ENCODE peak calls at places on chromosomes 2 and 18, in four cellular contexts. R is upper lobe of right lung, D is endothelial cell of umbilical vein, E is GM23338. K is an unnamed sample. For H3K36me3, the result is how much of the 10 kb centered on the place peaks cover.

GRCh38 chr2:191538334-191538910 is 139.5 kb upstream of the NABP1 start:
- DNase-seq in E (no peak), D (no peak), R (no peak), K (no peak)

GRCh38 chr2:150732064-150732463 is 244.6 kb upstream of the RND3 start:
- DNase-seq in E (no peak), D (peak), R (no peak), K (no peak)

GRCh38 chr2:19649785-19650380 is 251.9 kb downstream of the TTC32 start:
- DNase-seq in R (no peak), E (no peak), D (peak), K (peak)

GRCh38 chr2:110677080-110677479 is 783 bp downstream of the BUB1 start:
- DNase-seq in D (peak), E (no peak), R (no peak), K (no peak)

GRCh38 chr2:96763511-96764252 is 3.0 kb downstream of the CNNM4 start:
- DNase-seq in D (peak), R (no peak), E (peak), K (no peak)

GRCh38 chr18:47246027-47246971 is 5.2 kb downstream of the SKOR2 start:
- DNase-seq in R (no peak), E (peak), D (no peak), K (no peak)

GRCh38 chr2:12824771-12825363 is 108.1 kb downstream of the TRIB2 start:
- DNase-seq in E (no peak), R (no peak), D (no peak), K (peak)

GRCh38 chr2:20190862-20191713 is 33.8 kb downstream of the SDC1 start:
- DNase-seq in D (peak), E (peak), R (no peak), K (no peak)

GRCh38 chr2:211568439-211568838 is 970.2 kb downstream of the ERBB4 start:
- DNase-seq in R (no peak), D (no peak), E (no peak), K (no peak)

GRCh38 chr2:36071698-36072097 is 283.9 kb upstream of the CRIM1 start:
- DNase-seq in D (no peak), E (no peak), R (no peak), K (no peak)

GRCh38 chr2:36069083-36069482 is 286.5 kb upstream of the CRIM1 start:
- DNase-seq in E (no peak), D (no peak), R (no peak), K (no peak)

GRCh38 chr2:36079793-36080192 is 275.8 kb upstream of the CRIM1 start:
- DNase-seq in D (no peak), R (no peak), E (no peak), K (no peak)

DNA sequence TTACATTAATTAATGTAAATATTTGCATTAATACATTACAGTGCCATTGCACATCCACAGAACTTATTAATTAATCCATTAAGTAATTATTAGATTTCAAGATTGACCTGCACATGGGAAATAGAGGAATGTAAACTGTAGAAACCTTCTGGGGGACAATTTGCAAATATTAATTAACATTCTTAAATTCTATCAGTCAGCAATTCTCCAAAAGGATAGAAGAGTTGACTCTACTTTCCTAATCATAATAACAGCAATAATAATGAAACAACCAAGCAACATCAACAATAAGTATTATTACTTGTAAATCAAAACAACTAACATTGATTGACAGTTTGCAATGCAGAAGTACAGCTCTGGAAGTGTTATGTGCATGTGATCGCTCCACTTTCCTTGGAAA is 281.6 kb upstream of the CRIM1 start:
- DNase-seq in R (no peak), D (no peak), E (no peak), K (no peak)
- H3K36me3 ChIP-seq in R (under half), D (under half), E (under half), K (under half)

GRCh38 chr2:130183500-130184373 is 1.7 kb downstream of the MZT2B start:
- DNase-seq in E (no peak), D (peak), R (no peak), K (peak)
- H3K4me3 ChIP-seq in E (peak), D (no peak), R (no peak), K (peak)

DNA sequence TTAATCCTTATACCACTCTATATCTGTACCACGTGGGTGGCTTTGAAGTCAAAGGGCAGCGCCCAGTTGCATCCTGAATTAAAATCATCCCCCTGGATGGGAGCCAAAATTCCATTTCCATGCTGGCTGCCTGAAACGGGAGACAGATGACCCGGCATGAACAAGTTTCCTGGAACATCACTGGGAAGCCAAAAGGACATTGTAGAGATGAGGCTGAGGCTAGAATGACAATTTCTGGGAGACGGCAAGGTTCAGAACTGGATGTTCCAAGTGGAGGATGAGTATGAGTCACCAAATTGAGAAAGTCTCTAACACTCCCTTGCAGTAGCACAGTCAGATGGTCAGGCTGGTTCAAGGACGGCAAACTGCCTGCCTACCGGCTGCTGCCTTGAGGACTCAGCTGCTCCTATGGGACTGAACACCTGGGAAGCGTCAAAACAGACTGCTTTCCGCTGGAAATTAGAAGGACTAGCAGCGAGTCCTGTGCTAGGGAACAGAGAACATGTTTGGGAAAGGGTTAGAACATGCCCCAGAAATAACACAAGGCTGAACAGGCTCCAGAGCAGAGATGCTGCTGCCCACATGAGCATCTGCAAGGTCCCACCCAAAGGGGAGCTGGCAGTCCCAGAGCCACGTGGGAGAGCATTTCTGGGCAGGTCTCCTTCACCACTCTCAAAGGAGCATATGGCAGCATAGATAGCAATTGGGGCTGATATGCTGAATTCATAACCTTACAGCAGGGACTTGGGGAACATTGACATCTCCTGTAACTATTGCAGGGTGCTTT is 32.0 kb downstream of the YPEL5 start:
- DNase-seq in R (no peak), D (peak), E (no peak), K (peak)
- H3K27ac ChIP-seq in R (peak), D (no peak), E (no peak), K (peak)

DNA sequence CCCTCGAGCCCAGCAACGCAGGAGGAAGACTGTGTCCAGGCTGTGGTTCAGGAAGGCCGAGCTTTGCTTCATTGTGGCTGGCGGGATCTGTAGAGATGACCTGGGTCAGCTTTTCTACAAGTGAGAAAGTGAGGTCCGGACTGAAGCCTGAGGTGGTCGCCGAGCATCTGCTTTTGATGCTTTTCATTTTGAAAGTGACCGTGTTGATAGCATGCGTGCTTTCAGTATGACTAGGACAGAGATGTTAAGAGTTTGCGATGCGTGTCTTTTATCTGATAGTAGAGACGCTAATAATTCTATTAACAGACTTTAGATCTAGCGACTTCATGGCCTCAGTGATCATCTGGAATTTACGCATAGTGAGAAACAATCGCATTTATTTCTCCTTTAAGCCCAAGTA is 28.1 kb downstream of the CTDP1 start:
- DNase-seq in D (no peak), E (no peak), R (no peak), K (no peak)
- H3K36me3 ChIP-seq in D (under half), E (under half), R (half or more), K (under half)

GRCh38 chr2:101053117-101053516 is 51.0 kb downstream of the RPL31 start:
- DNase-seq in E (no peak), D (no peak), R (no peak), K (no peak)

GRCh38 chr2:101052147-101052546 is 50.1 kb downstream of the RPL31 start:
- DNase-seq in E (no peak), D (no peak), R (no peak), K (no peak)

DNA sequence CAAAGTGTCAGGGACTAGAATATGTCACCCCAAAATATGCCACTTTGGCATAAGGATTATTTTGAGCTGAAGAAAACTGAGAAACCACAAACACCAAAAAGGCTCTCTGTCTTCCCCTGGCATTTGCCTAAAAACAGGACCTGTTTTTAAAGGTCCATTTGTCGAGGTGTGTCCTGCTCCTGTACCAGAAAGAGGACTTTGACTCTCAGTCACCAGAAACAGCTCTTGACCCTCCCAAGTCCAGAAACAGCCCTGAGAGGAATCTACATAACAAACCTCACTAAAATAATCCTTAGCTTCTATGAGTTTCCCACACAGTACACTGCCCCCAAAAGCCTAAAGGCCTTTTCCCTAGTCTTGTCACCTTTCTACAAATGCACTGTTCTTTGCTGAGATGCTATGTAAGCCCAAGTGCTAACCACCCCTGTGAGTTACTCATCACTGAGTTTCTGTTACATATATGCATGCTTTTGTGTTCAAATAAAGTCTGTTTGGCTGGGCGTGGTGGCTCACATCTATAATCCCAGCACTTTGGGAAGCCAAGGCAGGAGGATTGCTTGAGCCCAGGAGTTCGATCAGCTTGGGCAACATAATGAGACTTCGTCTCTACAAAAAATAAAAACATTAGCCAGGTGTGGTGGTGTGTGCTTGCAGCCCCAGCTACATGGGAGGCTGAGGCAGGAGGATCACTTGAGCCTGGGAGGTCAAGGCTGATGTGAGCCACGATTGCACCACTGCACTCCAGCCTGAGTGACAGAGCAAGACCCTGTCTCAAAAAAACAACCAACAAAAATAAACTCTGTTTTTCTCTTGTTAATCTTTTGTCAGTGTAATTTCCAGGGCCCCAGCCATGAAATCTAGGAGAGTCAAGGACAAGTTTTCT is 55.2 kb downstream of the RPL31 start:
- DNase-seq in D (no peak), R (no peak), E (no peak), K (no peak)
- H3K4me3 ChIP-seq in D (no peak), R (no peak), E (no peak), K (no peak)

DNA sequence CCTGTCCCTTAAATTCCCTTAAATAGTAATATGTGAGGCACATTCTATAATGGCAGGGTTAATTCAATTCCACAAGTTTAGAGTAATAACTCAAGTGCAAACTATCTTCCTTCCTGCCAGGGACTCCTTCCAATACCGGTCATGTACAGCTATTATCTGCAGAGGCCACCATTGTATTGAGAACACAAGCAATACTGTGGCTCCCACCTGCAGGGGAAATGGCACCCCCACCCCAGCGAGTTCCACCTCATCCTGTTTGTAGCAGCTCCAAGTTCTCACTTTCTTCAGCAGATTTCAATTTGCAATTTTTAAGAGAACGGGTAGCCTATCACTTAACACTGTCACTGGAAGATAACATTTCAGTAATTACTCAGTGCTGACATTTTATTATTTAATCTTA is 172.1 kb upstream of the PID1 start:
- DNase-seq in E (no peak), R (no peak), D (peak), K (no peak)
- H3K27ac ChIP-seq in E (no peak), R (no peak), D (no peak), K (no peak)

DNA sequence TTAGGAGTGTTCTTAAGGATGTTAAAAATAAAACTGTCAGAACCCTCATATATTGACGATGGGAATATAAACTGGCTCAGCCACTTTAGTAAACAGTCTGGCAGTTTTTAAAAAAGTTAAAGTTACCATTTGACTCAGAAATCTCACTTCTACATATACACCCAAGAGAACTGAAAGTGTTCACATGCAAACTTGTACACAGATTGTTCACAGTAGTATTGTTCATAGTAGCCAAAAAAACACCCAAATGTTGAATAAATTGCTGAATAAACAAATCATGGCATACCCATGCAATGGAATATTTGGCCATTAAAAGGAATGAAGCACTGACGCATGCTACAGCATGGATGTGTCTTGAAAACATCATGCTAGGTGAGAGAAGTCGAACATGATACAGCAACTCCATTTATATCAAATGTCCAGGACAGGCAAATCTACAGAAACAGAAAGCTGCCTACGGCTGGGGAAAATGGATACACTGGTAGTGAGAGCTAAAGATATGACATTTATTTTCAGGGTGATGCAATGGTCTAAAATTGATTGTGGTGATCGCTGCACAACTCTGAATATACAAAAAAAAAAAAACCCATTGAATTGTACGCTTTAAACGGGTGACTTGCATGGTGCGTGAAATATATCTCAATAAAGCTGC is 10.1 kb downstream of the RPL31 start:
- DNase-seq in D (no peak), R (no peak), E (no peak), K (no peak)
- H3K36me3 ChIP-seq in D (under half), R (under half), E (under half), K (half or more)

GRCh38 chr2:235665656-235666239 is 171.9 kb downstream of the AGAP1 start:
- DNase-seq in E (peak), R (no peak), D (peak), K (no peak)
- H3K4me3 ChIP-seq in E (peak), R (peak), D (no peak), K (peak)

GRCh38 chr2:38415761-38416291 is 38.8 kb upstream of the ATL2 start:
- DNase-seq in E (no peak), D (no peak), R (no peak), K (no peak)
- H3K27ac ChIP-seq in E (no peak), D (no peak), R (no peak), K (no peak)

GRCh38 chr2:71566271-71566858 is 113.0 kb downstream of the DYSF start:
- DNase-seq in D (no peak), R (no peak), E (no peak), K (no peak)
- H3K36me3 ChIP-seq in D (half or more), R (under half), E (under half), K (half or more)